ENCODE peak calls at places on chromosomes 1 and 21, in four cellular contexts. One of them, this sample, is unnamed.

GRCh38 chr1:23590058-23590783 is 30.9 kb upstream of the ID3 start:
- DNase-seq in AG04450: no peak
- DNase-seq in neuronal stem cell: no peak
- DNase-seq in heart left ventricle: no peak
- DNase-seq in this sample: no peak

GRCh38 chr1:222896630-222897526 is 82.0 kb downstream of the DISP1 start:
- DNase-seq in AG04450: no peak
- DNase-seq in neuronal stem cell: no peak
- DNase-seq in heart left ventricle: no peak
- DNase-seq in this sample: no peak

GRCh38 chr1:81119319-81119718 is 681.4 kb upstream of the ADGRL2 start:
- DNase-seq in AG04450: no peak
- DNase-seq in neuronal stem cell: no peak
- DNase-seq in heart left ventricle: no peak
- DNase-seq in this sample: no peak

GRCh38 chr1:167849656-167850055 is 64.3 kb downstream of the ADCY10 start:
- DNase-seq in AG04450: no peak
- DNase-seq in neuronal stem cell: no peak
- DNase-seq in heart left ventricle: no peak
- DNase-seq in this sample: no peak

GRCh38 chr1:170620164-170620563 is 43.8 kb upstream of the PRRX1 start:
- DNase-seq in AG04450: no peak
- DNase-seq in neuronal stem cell: no peak
- DNase-seq in heart left ventricle: no peak
- DNase-seq in this sample: no peak

GRCh38 chr21:42799516-42799915 is 79.8 kb downstream of the WDR4 start:
- DNase-seq in AG04450: no peak
- DNase-seq in neuronal stem cell: no peak
- DNase-seq in heart left ventricle: no peak
- DNase-seq in this sample: no peak

GRCh38 chr1:204568576-204569206 is 52.5 kb downstream of the MDM4 start:
- DNase-seq in AG04450: no peak
- DNase-seq in neuronal stem cell: no peak
- DNase-seq in heart left ventricle: no peak
- DNase-seq in this sample: no peak

GRCh38 chr1:245220381-245220985 is 65.7 kb downstream of the KIF26B start:
- DNase-seq in AG04450: no peak
- DNase-seq in neuronal stem cell: no peak
- DNase-seq in heart left ventricle: no peak
- DNase-seq in this sample: no peak

GRCh38 chr1:54107131-54107530 is 45.7 kb downstream of the CDCP2 start:
- DNase-seq in AG04450: no peak
- DNase-seq in neuronal stem cell: no peak
- DNase-seq in heart left ventricle: no peak
- DNase-seq in this sample: no peak

GRCh38 chr1:154791292-154792278 is 78.5 kb downstream of the KCNN3 start:
- DNase-seq in AG04450: no peak
- DNase-seq in neuronal stem cell: no peak
- DNase-seq in heart left ventricle: peak
- DNase-seq in this sample: no peak

GRCh38 chr1:152244576-152244975 is 20.6 kb upstream of the HRNR start:
- DNase-seq in AG04450: no peak
- DNase-seq in neuronal stem cell: no peak
- DNase-seq in heart left ventricle: no peak
- DNase-seq in this sample: no peak

GRCh38 chr1:179586107-179586823 is 5.4 kb upstream of the TDRD5 start:
- DNase-seq in AG04450: no peak
- DNase-seq in neuronal stem cell: peak
- DNase-seq in heart left ventricle: peak
- DNase-seq in this sample: no peak

GRCh38 chr1:247056071-247056470 is 22.5 kb downstream of the ZNF670 start:
- DNase-seq in AG04450: no peak
- DNase-seq in neuronal stem cell: no peak
- DNase-seq in heart left ventricle: no peak
- DNase-seq in this sample: no peak

GRCh38 chr1:42419449-42419848 is 36.4 kb downstream of the ZMYND12 start:
- DNase-seq in AG04450: no peak
- DNase-seq in neuronal stem cell: no peak
- DNase-seq in heart left ventricle: peak
- DNase-seq in this sample: no peak

GRCh38 chr1:100750002-100750885 is 30.7 kb downstream of the VCAM1 start:
- DNase-seq in AG04450: no peak
- DNase-seq in neuronal stem cell: no peak
- DNase-seq in heart left ventricle: no peak
- DNase-seq in this sample: peak

GRCh38 chr1:66729130-66729922 is 22.9 kb upstream of the DYNLT5 start:
- DNase-seq in AG04450: no peak
- DNase-seq in neuronal stem cell: no peak
- DNase-seq in heart left ventricle: no peak
- DNase-seq in this sample: no peak

GRCh38 chr1:26378088-26378878 is 5.7 kb upstream of the ZNF683 start:
- DNase-seq in AG04450: peak
- DNase-seq in neuronal stem cell: no peak
- DNase-seq in heart left ventricle: no peak
- DNase-seq in this sample: no peak
- H3K27ac ChIP-seq in AG04450: peak
- H3K27ac ChIP-seq in neuronal stem cell: no peak
- H3K27ac ChIP-seq in heart left ventricle: no peak
- H3K27ac ChIP-seq in this sample: no peak

GRCh38 chr1:198158766-198159589 is 2.2 kb downstream of the NEK7 start:
- DNase-seq in AG04450: no peak
- DNase-seq in neuronal stem cell: peak
- DNase-seq in heart left ventricle: peak
- DNase-seq in this sample: peak
- H3K27ac ChIP-seq in AG04450: peak
- H3K27ac ChIP-seq in neuronal stem cell: peak
- H3K27ac ChIP-seq in heart left ventricle: peak
- H3K27ac ChIP-seq in this sample: no peak

GRCh38 chr1:248843687-248844086 is 5.7 kb downstream of the ZNF672 start:
- DNase-seq in AG04450: no peak
- DNase-seq in neuronal stem cell: no peak
- DNase-seq in heart left ventricle: no peak
- DNase-seq in this sample: no peak
- H3K27ac ChIP-seq in AG04450: no peak
- H3K27ac ChIP-seq in neuronal stem cell: no peak
- H3K27ac ChIP-seq in heart left ventricle: no peak
- H3K27ac ChIP-seq in this sample: no peak

DNA sequence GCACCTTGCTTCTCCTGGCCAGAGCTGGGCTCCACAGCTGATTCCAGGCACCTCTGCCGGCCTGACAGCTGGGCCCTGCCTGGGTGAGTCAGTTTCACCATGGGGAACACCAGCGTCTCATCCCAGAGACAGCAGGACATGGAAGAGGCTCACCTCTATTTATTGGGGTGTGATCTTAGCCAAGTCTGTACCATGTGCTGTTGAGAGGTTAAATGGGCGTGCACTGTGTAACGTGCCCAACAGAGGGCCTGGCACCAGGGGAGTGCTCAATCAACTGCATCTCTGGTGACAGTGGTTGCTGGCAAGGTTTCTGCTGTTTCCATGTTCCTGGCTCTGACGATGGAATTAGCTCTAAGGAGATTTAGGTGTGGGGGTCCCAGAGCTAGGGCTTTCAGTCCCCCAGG is 890 bp downstream of the CPLANE2 start:
- DNase-seq in AG04450: no peak
- DNase-seq in neuronal stem cell: no peak
- DNase-seq in heart left ventricle: no peak
- DNase-seq in this sample: no peak
- H3K27ac ChIP-seq in AG04450: no peak
- H3K27ac ChIP-seq in neuronal stem cell: no peak
- H3K27ac ChIP-seq in heart left ventricle: peak
- H3K27ac ChIP-seq in this sample: no peak

DNA sequence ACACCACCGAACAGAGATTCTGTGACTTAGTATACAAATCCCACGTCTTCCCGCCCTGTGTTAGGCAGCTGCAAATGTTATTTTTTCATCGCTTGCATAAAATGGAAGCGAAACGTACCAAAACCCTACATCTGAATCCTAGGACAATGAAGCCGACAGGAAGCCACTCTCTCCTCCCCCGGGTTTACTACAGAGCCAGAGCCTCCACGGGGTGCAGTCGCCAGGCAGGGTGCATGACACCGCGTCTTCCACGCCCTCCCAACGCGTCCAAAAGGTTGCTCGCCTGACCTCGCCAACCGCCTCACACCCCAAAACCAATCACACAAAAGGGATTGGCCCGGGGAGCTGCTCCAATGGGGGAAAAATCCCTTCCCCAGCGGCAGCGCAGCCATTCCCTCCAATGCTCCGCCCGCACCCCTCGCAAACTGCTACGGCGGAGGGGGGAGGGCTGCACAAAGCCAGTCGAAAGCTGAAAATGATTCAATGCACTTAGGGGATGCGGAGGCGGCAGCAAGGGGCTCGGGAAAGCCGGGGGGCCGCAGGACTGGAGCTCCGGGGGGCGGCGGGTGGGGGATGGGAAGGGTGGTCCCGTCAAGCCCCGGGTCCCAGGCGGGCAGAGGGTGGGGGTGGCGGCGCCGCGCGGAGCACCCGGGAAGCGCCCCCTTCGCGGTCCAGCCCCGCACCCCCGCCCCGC is 701 bp downstream of the CEP170 start:
- DNase-seq in AG04450: no peak
- DNase-seq in neuronal stem cell: peak
- DNase-seq in heart left ventricle: peak
- DNase-seq in this sample: no peak
- H3K27ac ChIP-seq in AG04450: peak
- H3K27ac ChIP-seq in neuronal stem cell: peak
- H3K27ac ChIP-seq in heart left ventricle: peak
- H3K27ac ChIP-seq in this sample: no peak

GRCh38 chr21:45262616-45263015 is 25.1 kb downstream of the POFUT2 start:
- DNase-seq in AG04450: no peak
- DNase-seq in neuronal stem cell: no peak
- DNase-seq in heart left ventricle: no peak
- DNase-seq in this sample: no peak
- H3K27ac ChIP-seq in AG04450: no peak
- H3K27ac ChIP-seq in neuronal stem cell: no peak
- H3K27ac ChIP-seq in heart left ventricle: no peak
- H3K27ac ChIP-seq in this sample: no peak

GRCh38 chr1:230084408-230085177 is 17.6 kb downstream of the GALNT2 start:
- DNase-seq in AG04450: peak
- DNase-seq in neuronal stem cell: no peak
- DNase-seq in heart left ventricle: no peak
- DNase-seq in this sample: no peak

GRCh38 chr1:230087034-230087721 is 20.1 kb downstream of the GALNT2 start:
- DNase-seq in AG04450: no peak
- DNase-seq in neuronal stem cell: no peak
- DNase-seq in heart left ventricle: no peak
- DNase-seq in this sample: no peak

GRCh38 chr1:230086152-230086551 is 19.1 kb downstream of the GALNT2 start:
- DNase-seq in AG04450: no peak
- DNase-seq in neuronal stem cell: no peak
- DNase-seq in heart left ventricle: no peak
- DNase-seq in this sample: no peak

GRCh38 chr1:230083746-230084407 is 16.8 kb downstream of the GALNT2 start:
- DNase-seq in AG04450: no peak
- DNase-seq in neuronal stem cell: no peak
- DNase-seq in heart left ventricle: no peak
- DNase-seq in this sample: no peak

GRCh38 chr1:230085178-230085515 is 18.1 kb downstream of the GALNT2 start:
- DNase-seq in AG04450: no peak
- DNase-seq in neuronal stem cell: no peak
- DNase-seq in heart left ventricle: no peak
- DNase-seq in this sample: no peak
- H3K27ac ChIP-seq in AG04450: peak
- H3K27ac ChIP-seq in neuronal stem cell: no peak
- H3K27ac ChIP-seq in heart left ventricle: no peak
- H3K27ac ChIP-seq in this sample: no peak

DNA sequence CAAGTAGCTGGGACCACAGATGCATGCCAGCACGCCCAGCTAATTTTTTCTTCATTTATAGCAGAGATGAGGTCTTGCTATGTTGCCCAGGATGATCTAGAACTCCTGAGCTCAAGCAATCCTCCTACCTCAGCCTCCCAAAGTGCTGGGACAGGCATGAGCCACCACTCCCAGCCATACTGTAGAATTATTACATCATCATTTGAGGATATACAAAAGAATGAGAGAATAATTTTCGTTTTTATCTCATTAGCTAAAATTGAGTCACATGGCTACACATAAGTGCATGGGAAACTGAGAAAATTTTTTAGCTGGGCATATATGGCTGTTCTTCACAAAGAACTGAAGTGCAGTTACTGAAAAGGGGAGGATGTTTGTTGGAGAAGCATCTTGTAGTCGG is 21.2 kb downstream of the STXBP3 start:
- DNase-seq in AG04450: no peak
- DNase-seq in neuronal stem cell: no peak
- DNase-seq in heart left ventricle: no peak
- DNase-seq in this sample: no peak
- H3K27ac ChIP-seq in AG04450: no peak
- H3K27ac ChIP-seq in neuronal stem cell: no peak
- H3K27ac ChIP-seq in heart left ventricle: no peak
- H3K27ac ChIP-seq in this sample: no peak

GRCh38 chr1:228148196-228148861 is 1.4 kb upstream of the GJC2 start:
- DNase-seq in AG04450: no peak
- DNase-seq in neuronal stem cell: no peak
- DNase-seq in heart left ventricle: peak
- DNase-seq in this sample: no peak
- H3K27ac ChIP-seq in AG04450: no peak
- H3K27ac ChIP-seq in neuronal stem cell: no peak
- H3K27ac ChIP-seq in heart left ventricle: peak
- H3K27ac ChIP-seq in this sample: no peak

This sample was measured in iPS DF 6.9.